ENCODE peak calls at places on chromosomes 13 and 19, in ten cellular contexts. One of them, this sample, is unnamed.
A peak's percentile ranks its signal among the peaks of the same experiment; 100 is the strongest.

GRCh38 chr13:77480071-77480470 is 55.4 kb upstream of the SCEL start:
- DNase-seq in activated CD4-positive, alpha-beta T cell treated with anti-CD3 and anti-CD28 coated beads, Interleukin-2, amount 10 ng/mL, durations not matched to agents 7 days and 5 days: no peak
- DNase-seq in GM12864: no peak
- DNase-seq in BE2C: no peak
- DNase-seq in CD4-positive, CD25-positive, alpha-beta regulatory T cell: no peak
- DNase-seq in B cell: no peak
- DNase-seq in NCI-H2081: no peak
- DNase-seq in NCI-H510A treated with DMSO at 0.1 percent for 48 hours: no peak
- DNase-seq in cerebellar nuclear complex: no peak
- DNase-seq in tibial artery: no peak
- DNase-seq in this sample: no peak

GRCh38 chr19:58558066-58558622 is at the start of gene UBE2M:
- DNase-seq in activated CD4-positive, alpha-beta T cell treated with anti-CD3 and anti-CD28 coated beads, Interleukin-2, amount 10 ng/mL, durations not matched to agents 7 days and 5 days: peak; percentile 69
- DNase-seq in tibial artery: peak; percentile 85
- DNase-seq in BE2C: peak; percentile 92
- DNase-seq in GM12864: no peak
- DNase-seq in NCI-H510A treated with DMSO at 0.1 percent for 48 hours: no peak
- DNase-seq in NCI-H2081: no peak
- DNase-seq in cerebellar nuclear complex: no peak
- DNase-seq in CD4-positive, CD25-positive, alpha-beta regulatory T cell: peak; percentile 63
- DNase-seq in B cell: no peak
- DNase-seq in this sample: no peak

GRCh38 chr19:53906211-53907192 is 2.6 kb upstream of the CACNG7 start:
- DNase-seq in tibial artery: no peak
- DNase-seq in B cell: peak; percentile 90
- DNase-seq in NCI-H510A treated with DMSO at 0.1 percent for 48 hours: no peak
- DNase-seq in NCI-H2081: no peak
- DNase-seq in activated CD4-positive, alpha-beta T cell treated with anti-CD3 and anti-CD28 coated beads, Interleukin-2, amount 10 ng/mL, durations not matched to agents 7 days and 5 days: peak; percentile 62
- DNase-seq in cerebellar nuclear complex: no peak
- DNase-seq in BE2C: peak; percentile 59
- DNase-seq in CD4-positive, CD25-positive, alpha-beta regulatory T cell: peak; percentile 57
- DNase-seq in GM12864: no peak
- DNase-seq in this sample: no peak

GRCh38 chr13:106182404-106182803 is 353.1 kb downstream of the EFNB2 start:
- DNase-seq in tibial artery: no peak
- DNase-seq in NCI-H2081: no peak
- DNase-seq in BE2C: no peak
- DNase-seq in activated CD4-positive, alpha-beta T cell treated with anti-CD3 and anti-CD28 coated beads, Interleukin-2, amount 10 ng/mL, durations not matched to agents 7 days and 5 days: no peak
- DNase-seq in cerebellar nuclear complex: no peak
- DNase-seq in NCI-H510A treated with DMSO at 0.1 percent for 48 hours: no peak
- DNase-seq in B cell: no peak
- DNase-seq in GM12864: no peak
- DNase-seq in CD4-positive, CD25-positive, alpha-beta regulatory T cell: no peak
- DNase-seq in this sample: peak; percentile 18

GRCh38 chr13:113126265-113127150 is 3.9 kb downstream of the F10 start:
- DNase-seq in NCI-H510A treated with DMSO at 0.1 percent for 48 hours: no peak
- DNase-seq in activated CD4-positive, alpha-beta T cell treated with anti-CD3 and anti-CD28 coated beads, Interleukin-2, amount 10 ng/mL, durations not matched to agents 7 days and 5 days: no peak
- DNase-seq in tibial artery: peak; percentile 43
- DNase-seq in B cell: no peak
- DNase-seq in NCI-H2081: no peak
- DNase-seq in cerebellar nuclear complex: no peak
- DNase-seq in BE2C: peak; percentile 3
- DNase-seq in GM12864: no peak
- DNase-seq in CD4-positive, CD25-positive, alpha-beta regulatory T cell: no peak
- DNase-seq in this sample: no peak

GRCh38 chr13:50529154-50529882 is 314.2 kb downstream of the DLEU7 start:
- DNase-seq in CD4-positive, CD25-positive, alpha-beta regulatory T cell: no peak
- DNase-seq in NCI-H510A treated with DMSO at 0.1 percent for 48 hours: peak; percentile 75
- DNase-seq in cerebellar nuclear complex: no peak
- DNase-seq in activated CD4-positive, alpha-beta T cell treated with anti-CD3 and anti-CD28 coated beads, Interleukin-2, amount 10 ng/mL, durations not matched to agents 7 days and 5 days: peak; percentile 25
- DNase-seq in tibial artery: peak; percentile 90
- DNase-seq in B cell: no peak
- DNase-seq in GM12864: no peak
- DNase-seq in BE2C: peak; percentile 82
- DNase-seq in NCI-H2081: peak; percentile 77
- DNase-seq in this sample: peak; percentile 48

GRCh38 chr13:27796544-27797227 is 4.4 kb downstream of the GSX1 start:
- DNase-seq in B cell: no peak
- DNase-seq in NCI-H2081: no peak
- DNase-seq in NCI-H510A treated with DMSO at 0.1 percent for 48 hours: no peak
- DNase-seq in tibial artery: peak; percentile 33
- DNase-seq in activated CD4-positive, alpha-beta T cell treated with anti-CD3 and anti-CD28 coated beads, Interleukin-2, amount 10 ng/mL, durations not matched to agents 7 days and 5 days: no peak
- DNase-seq in GM12864: no peak
- DNase-seq in CD4-positive, CD25-positive, alpha-beta regulatory T cell: no peak
- DNase-seq in cerebellar nuclear complex: no peak
- DNase-seq in BE2C: no peak
- DNase-seq in this sample: no peak

GRCh38 chr19:9309974-9310446 is 372 bp upstream of the ZNF699 start:
- DNase-seq in NCI-H510A treated with DMSO at 0.1 percent for 48 hours: no peak
- DNase-seq in BE2C: peak; percentile 97
- DNase-seq in GM12864: no peak
- DNase-seq in activated CD4-positive, alpha-beta T cell treated with anti-CD3 and anti-CD28 coated beads, Interleukin-2, amount 10 ng/mL, durations not matched to agents 7 days and 5 days: no peak
- DNase-seq in cerebellar nuclear complex: peak; percentile 95
- DNase-seq in CD4-positive, CD25-positive, alpha-beta regulatory T cell: no peak
- DNase-seq in NCI-H2081: peak; percentile 91
- DNase-seq in B cell: no peak
- DNase-seq in tibial artery: peak; percentile 95
- DNase-seq in this sample: peak; percentile 68

GRCh38 chr13:109874921-109875454 is 88.6 kb upstream of the IRS2 start:
- DNase-seq in CD4-positive, CD25-positive, alpha-beta regulatory T cell: no peak
- DNase-seq in NCI-H510A treated with DMSO at 0.1 percent for 48 hours: no peak
- DNase-seq in BE2C: no peak
- DNase-seq in cerebellar nuclear complex: no peak
- DNase-seq in B cell: no peak
- DNase-seq in activated CD4-positive, alpha-beta T cell treated with anti-CD3 and anti-CD28 coated beads, Interleukin-2, amount 10 ng/mL, durations not matched to agents 7 days and 5 days: no peak
- DNase-seq in GM12864: no peak
- DNase-seq in NCI-H2081: no peak
- DNase-seq in tibial artery: no peak
- DNase-seq in this sample: peak; percentile 22

GRCh38 chr13:26074706-26075105 is 22.9 kb upstream of the SHISA2 start:
- DNase-seq in GM12864: no peak
- DNase-seq in NCI-H510A treated with DMSO at 0.1 percent for 48 hours: no peak
- DNase-seq in CD4-positive, CD25-positive, alpha-beta regulatory T cell: no peak
- DNase-seq in BE2C: no peak
- DNase-seq in B cell: no peak
- DNase-seq in activated CD4-positive, alpha-beta T cell treated with anti-CD3 and anti-CD28 coated beads, Interleukin-2, amount 10 ng/mL, durations not matched to agents 7 days and 5 days: no peak
- DNase-seq in NCI-H2081: no peak
- DNase-seq in cerebellar nuclear complex: no peak
- DNase-seq in tibial artery: no peak
- DNase-seq in this sample: peak; percentile 15

GRCh38 chr13:20193924-20194631 is 1.3 kb upstream of the GJB2 start:
- DNase-seq in B cell: peak; percentile 43
- DNase-seq in BE2C: no peak
- DNase-seq in GM12864: no peak
- DNase-seq in NCI-H510A treated with DMSO at 0.1 percent for 48 hours: no peak
- DNase-seq in NCI-H2081: no peak
- DNase-seq in cerebellar nuclear complex: no peak
- DNase-seq in CD4-positive, CD25-positive, alpha-beta regulatory T cell: peak; percentile 30
- DNase-seq in activated CD4-positive, alpha-beta T cell treated with anti-CD3 and anti-CD28 coated beads, Interleukin-2, amount 10 ng/mL, durations not matched to agents 7 days and 5 days: no peak
- DNase-seq in tibial artery: no peak
- DNase-seq in this sample: no peak

GRCh38 chr19:14786421-14786851 is 8.1 kb upstream of the ADGRE2 start:
- DNase-seq in NCI-H2081: no peak
- DNase-seq in activated CD4-positive, alpha-beta T cell treated with anti-CD3 and anti-CD28 coated beads, Interleukin-2, amount 10 ng/mL, durations not matched to agents 7 days and 5 days: no peak
- DNase-seq in BE2C: peak; percentile 20
- DNase-seq in GM12864: no peak
- DNase-seq in tibial artery: peak; percentile 51
- DNase-seq in NCI-H510A treated with DMSO at 0.1 percent for 48 hours: no peak
- DNase-seq in cerebellar nuclear complex: no peak
- DNase-seq in B cell: peak; percentile 54
- DNase-seq in CD4-positive, CD25-positive, alpha-beta regulatory T cell: no peak
- DNase-seq in this sample: no peak

GRCh38 chr19:38095411-38096308 is 128.4 kb downstream of the DPF1 start:
- DNase-seq in NCI-H510A treated with DMSO at 0.1 percent for 48 hours: peak; percentile 92
- DNase-seq in CD4-positive, CD25-positive, alpha-beta regulatory T cell: peak; percentile 32
- DNase-seq in cerebellar nuclear complex: peak; percentile 20
- DNase-seq in GM12864: peak; percentile 24
- DNase-seq in activated CD4-positive, alpha-beta T cell treated with anti-CD3 and anti-CD28 coated beads, Interleukin-2, amount 10 ng/mL, durations not matched to agents 7 days and 5 days: peak; percentile 69
- DNase-seq in NCI-H2081: peak; percentile 66
- DNase-seq in B cell: peak; percentile 63
- DNase-seq in tibial artery: peak; percentile 80
- DNase-seq in BE2C: peak; percentile 79
- DNase-seq in this sample: peak; percentile 24

GRCh38 chr19:16442386-16443276 is 29.1 kb downstream of the EPS15L1 start:
- DNase-seq in NCI-H2081: peak; percentile 95
- DNase-seq in CD4-positive, CD25-positive, alpha-beta regulatory T cell: no peak
- DNase-seq in B cell: no peak
- DNase-seq in cerebellar nuclear complex: no peak
- DNase-seq in activated CD4-positive, alpha-beta T cell treated with anti-CD3 and anti-CD28 coated beads, Interleukin-2, amount 10 ng/mL, durations not matched to agents 7 days and 5 days: no peak
- DNase-seq in NCI-H510A treated with DMSO at 0.1 percent for 48 hours: peak; percentile 54
- DNase-seq in tibial artery: no peak
- DNase-seq in GM12864: no peak
- DNase-seq in BE2C: peak; percentile 44
- DNase-seq in this sample: no peak